ENCODE peak calls at places on chromosome 13, in eight cellular contexts. One of them, this sample, is unnamed. For H3K4me1, the result is how much of the 10 kb centered on the place peaks cover.

GRCh38 chr13:44259045-44260042 is 114.3 kb upstream of the SERP2 start:
- DNase-seq in CD8-positive, alpha-beta T cell: peak
- DNase-seq in stomach: peak
- DNase-seq in CD8-positive, alpha-beta memory T cell: peak
- DNase-seq in heart right ventricle: no peak
- DNase-seq in body of pancreas: no peak
- DNase-seq in cardiac muscle cell: peak
- DNase-seq in mammary epithelial cell: peak
- DNase-seq in this sample: peak

GRCh38 chr13:71964491-71965108 is 97.6 kb upstream of the DACH1 start:
- DNase-seq in stomach: no peak
- DNase-seq in body of pancreas: no peak
- DNase-seq in CD8-positive, alpha-beta memory T cell: no peak
- DNase-seq in heart right ventricle: no peak
- DNase-seq in cardiac muscle cell: no peak
- DNase-seq in CD8-positive, alpha-beta T cell: no peak
- DNase-seq in mammary epithelial cell: no peak
- DNase-seq in this sample: peak

GRCh38 chr13:83312194-83312593 is 570.1 kb downstream of the SLITRK1 start:
- DNase-seq in body of pancreas: no peak
- DNase-seq in cardiac muscle cell: peak
- DNase-seq in mammary epithelial cell: no peak
- DNase-seq in stomach: no peak
- DNase-seq in CD8-positive, alpha-beta memory T cell: no peak
- DNase-seq in CD8-positive, alpha-beta T cell: no peak
- DNase-seq in heart right ventricle: no peak
- DNase-seq in this sample: no peak

GRCh38 chr13:44667950-44668349 is 91.8 kb upstream of the TSC22D1 start:
- DNase-seq in cardiac muscle cell: peak
- DNase-seq in mammary epithelial cell: no peak
- DNase-seq in heart right ventricle: no peak
- DNase-seq in CD8-positive, alpha-beta T cell: no peak
- DNase-seq in CD8-positive, alpha-beta memory T cell: no peak
- DNase-seq in body of pancreas: no peak
- DNase-seq in stomach: no peak
- DNase-seq in this sample: no peak

GRCh38 chr13:43487459-43487858 is 299.3 kb downstream of the ENOX1 start:
- DNase-seq in cardiac muscle cell: no peak
- DNase-seq in CD8-positive, alpha-beta T cell: no peak
- DNase-seq in stomach: no peak
- DNase-seq in body of pancreas: no peak
- DNase-seq in heart right ventricle: no peak
- DNase-seq in CD8-positive, alpha-beta memory T cell: no peak
- DNase-seq in mammary epithelial cell: no peak
- DNase-seq in this sample: no peak

GRCh38 chr13:71578048-71578447 is 289.0 kb downstream of the DACH1 start:
- DNase-seq in stomach: no peak
- DNase-seq in heart right ventricle: no peak
- DNase-seq in cardiac muscle cell: no peak
- DNase-seq in CD8-positive, alpha-beta T cell: no peak
- DNase-seq in body of pancreas: no peak
- DNase-seq in CD8-positive, alpha-beta memory T cell: no peak
- DNase-seq in mammary epithelial cell: no peak
- DNase-seq in this sample: no peak

GRCh38 chr13:95326695-95327094 is 25.4 kb upstream of the ABCC4 start:
- DNase-seq in heart right ventricle: no peak
- DNase-seq in body of pancreas: no peak
- DNase-seq in mammary epithelial cell: no peak
- DNase-seq in CD8-positive, alpha-beta memory T cell: no peak
- DNase-seq in CD8-positive, alpha-beta T cell: no peak
- DNase-seq in stomach: no peak
- DNase-seq in cardiac muscle cell: no peak
- DNase-seq in this sample: no peak

GRCh38 chr13:71515639-71516038 is 351.4 kb downstream of the DACH1 start:
- DNase-seq in stomach: no peak
- DNase-seq in CD8-positive, alpha-beta memory T cell: no peak
- DNase-seq in heart right ventricle: no peak
- DNase-seq in CD8-positive, alpha-beta T cell: no peak
- DNase-seq in cardiac muscle cell: no peak
- DNase-seq in mammary epithelial cell: no peak
- DNase-seq in body of pancreas: no peak
- DNase-seq in this sample: peak

GRCh38 chr13:112441779-112442310 is 65.7 kb downstream of the SPACA7 start:
- DNase-seq in CD8-positive, alpha-beta T cell: no peak
- DNase-seq in mammary epithelial cell: no peak
- DNase-seq in body of pancreas: no peak
- DNase-seq in cardiac muscle cell: no peak
- DNase-seq in CD8-positive, alpha-beta memory T cell: no peak
- DNase-seq in heart right ventricle: no peak
- DNase-seq in stomach: no peak
- DNase-seq in this sample: no peak

GRCh38 chr13:50127017-50127725 is 111.9 kb downstream of the KCNRG start:
- DNase-seq in mammary epithelial cell: no peak
- DNase-seq in heart right ventricle: peak
- DNase-seq in CD8-positive, alpha-beta memory T cell: peak
- DNase-seq in stomach: peak
- DNase-seq in cardiac muscle cell: peak
- DNase-seq in CD8-positive, alpha-beta T cell: no peak
- DNase-seq in body of pancreas: peak
- DNase-seq in this sample: peak

GRCh38 chr13:76798037-76798436 is 88.2 kb downstream of the KCTD12 start:
- DNase-seq in heart right ventricle: no peak
- DNase-seq in stomach: no peak
- DNase-seq in cardiac muscle cell: no peak
- DNase-seq in body of pancreas: no peak
- DNase-seq in CD8-positive, alpha-beta T cell: no peak
- DNase-seq in mammary epithelial cell: no peak
- DNase-seq in CD8-positive, alpha-beta memory T cell: no peak
- DNase-seq in this sample: no peak

GRCh38 chr13:29802621-29803020 is 47.8 kb downstream of the UBL3 start:
- DNase-seq in CD8-positive, alpha-beta memory T cell: no peak
- DNase-seq in mammary epithelial cell: peak
- DNase-seq in body of pancreas: no peak
- DNase-seq in cardiac muscle cell: peak
- DNase-seq in CD8-positive, alpha-beta T cell: no peak
- DNase-seq in stomach: no peak
- DNase-seq in heart right ventricle: no peak
- DNase-seq in this sample: no peak

GRCh38 chr13:67023088-67023893 is 206.8 kb downstream of the PCDH9 start:
- DNase-seq in body of pancreas: peak
- DNase-seq in CD8-positive, alpha-beta T cell: no peak
- DNase-seq in mammary epithelial cell: peak
- DNase-seq in heart right ventricle: no peak
- DNase-seq in stomach: no peak
- DNase-seq in cardiac muscle cell: peak
- DNase-seq in CD8-positive, alpha-beta memory T cell: no peak
- DNase-seq in this sample: no peak

GRCh38 chr13:27496006-27496405 is 45.6 kb upstream of the MTIF3 start:
- DNase-seq in body of pancreas: no peak
- DNase-seq in cardiac muscle cell: no peak
- DNase-seq in CD8-positive, alpha-beta T cell: no peak
- DNase-seq in CD8-positive, alpha-beta memory T cell: no peak
- DNase-seq in heart right ventricle: no peak
- DNase-seq in mammary epithelial cell: no peak
- DNase-seq in stomach: no peak
- DNase-seq in this sample: no peak

GRCh38 chr13:23273498-23273897 is 92.7 kb downstream of the SGCG start:
- DNase-seq in CD8-positive, alpha-beta memory T cell: no peak
- DNase-seq in stomach: no peak
- DNase-seq in body of pancreas: no peak
- DNase-seq in heart right ventricle: no peak
- DNase-seq in CD8-positive, alpha-beta T cell: no peak
- DNase-seq in mammary epithelial cell: no peak
- DNase-seq in cardiac muscle cell: no peak
- DNase-seq in this sample: no peak

GRCh38 chr13:26679945-26680516 is 80.6 kb downstream of the GPR12 start:
- DNase-seq in CD8-positive, alpha-beta memory T cell: no peak
- DNase-seq in heart right ventricle: no peak
- DNase-seq in body of pancreas: no peak
- DNase-seq in stomach: no peak
- DNase-seq in cardiac muscle cell: no peak
- DNase-seq in CD8-positive, alpha-beta T cell: no peak
- DNase-seq in mammary epithelial cell: no peak
- DNase-seq in this sample: no peak

GRCh38 chr13:63737418-63737817 is 2321.8 kb upstream of the PCDH20 start:
- DNase-seq in CD8-positive, alpha-beta memory T cell: no peak
- DNase-seq in heart right ventricle: no peak
- DNase-seq in mammary epithelial cell: no peak
- DNase-seq in cardiac muscle cell: no peak
- DNase-seq in stomach: no peak
- DNase-seq in body of pancreas: no peak
- DNase-seq in CD8-positive, alpha-beta T cell: no peak
- DNase-seq in this sample: no peak

GRCh38 chr13:69287050-69287698 is 820.5 kb upstream of the ATXN8OS start:
- DNase-seq in CD8-positive, alpha-beta T cell: no peak
- DNase-seq in mammary epithelial cell: no peak
- DNase-seq in body of pancreas: no peak
- DNase-seq in stomach: no peak
- DNase-seq in cardiac muscle cell: no peak
- DNase-seq in CD8-positive, alpha-beta memory T cell: no peak
- DNase-seq in heart right ventricle: no peak
- DNase-seq in this sample: no peak

GRCh38 chr13:49374585-49375290 is 69.1 kb downstream of the CAB39L start:
- DNase-seq in CD8-positive, alpha-beta T cell: no peak
- DNase-seq in heart right ventricle: no peak
- DNase-seq in body of pancreas: no peak
- DNase-seq in mammary epithelial cell: peak
- DNase-seq in CD8-positive, alpha-beta memory T cell: no peak
- DNase-seq in stomach: no peak
- DNase-seq in cardiac muscle cell: peak
- DNase-seq in this sample: no peak

GRCh38 chr13:19267746-19268145 is 86.1 kb upstream of the TUBA3C start:
- DNase-seq in body of pancreas: no peak
- DNase-seq in heart right ventricle: no peak
- DNase-seq in mammary epithelial cell: no peak
- DNase-seq in CD8-positive, alpha-beta memory T cell: no peak
- DNase-seq in stomach: no peak
- DNase-seq in cardiac muscle cell: no peak
- DNase-seq in CD8-positive, alpha-beta T cell: no peak
- DNase-seq in this sample: no peak

GRCh38 chr13:51811920-51812328 is 8.0 kb upstream of the DHRS12 start:
- DNase-seq in stomach: no peak
- DNase-seq in body of pancreas: no peak
- DNase-seq in heart right ventricle: no peak
- DNase-seq in mammary epithelial cell: peak
- DNase-seq in CD8-positive, alpha-beta T cell: no peak
- DNase-seq in CD8-positive, alpha-beta memory T cell: no peak
- DNase-seq in cardiac muscle cell: no peak
- DNase-seq in this sample: no peak

GRCh38 chr13:28313579-28313978 is 175.2 kb downstream of the PAN3 start:
- DNase-seq in CD8-positive, alpha-beta T cell: no peak
- DNase-seq in CD8-positive, alpha-beta memory T cell: no peak
- DNase-seq in cardiac muscle cell: peak
- DNase-seq in mammary epithelial cell: no peak
- DNase-seq in stomach: no peak
- DNase-seq in body of pancreas: no peak
- DNase-seq in heart right ventricle: no peak
- DNase-seq in this sample: no peak

DNA sequence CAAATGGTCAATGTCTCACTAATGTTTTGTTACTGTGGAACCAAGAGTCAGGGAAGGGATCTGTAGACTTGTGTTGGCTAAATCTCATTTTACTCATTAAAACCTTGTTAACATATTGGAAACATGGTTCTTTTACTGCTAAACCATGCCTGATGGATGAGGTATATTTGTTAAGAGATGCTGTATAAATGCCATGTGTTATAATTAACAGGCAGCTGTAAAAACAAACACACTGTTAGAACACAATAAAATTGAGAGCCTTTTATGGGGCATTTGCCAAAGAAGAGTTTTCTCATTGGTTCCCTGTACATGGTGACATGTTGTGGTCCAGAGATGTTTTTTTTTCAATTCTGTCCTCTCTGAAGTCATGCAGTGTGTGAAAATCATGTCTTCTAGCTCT is 121.9 kb downstream of the ESD start:
- DNase-seq in cardiac muscle cell: no peak
- DNase-seq in body of pancreas: no peak
- DNase-seq in CD8-positive, alpha-beta memory T cell: no peak
- DNase-seq in heart right ventricle: no peak
- DNase-seq in mammary epithelial cell: no peak
- DNase-seq in stomach: no peak
- DNase-seq in CD8-positive, alpha-beta T cell: no peak
- DNase-seq in this sample: no peak
- H3K27ac ChIP-seq in cardiac muscle cell: peak
- H3K27ac ChIP-seq in body of pancreas: peak
- H3K27ac ChIP-seq in CD8-positive, alpha-beta memory T cell: no peak
- H3K27ac ChIP-seq in heart right ventricle: peak
- H3K27ac ChIP-seq in mammary epithelial cell: no peak
- H3K27ac ChIP-seq in stomach: peak
- H3K27ac ChIP-seq in CD8-positive, alpha-beta T cell: no peak
- H3K27ac ChIP-seq in this sample: no peak

GRCh38 chr13:103250071-103250470 is 183.9 kb upstream of the SLC10A2 start:
- DNase-seq in CD8-positive, alpha-beta T cell: no peak
- DNase-seq in CD8-positive, alpha-beta memory T cell: no peak
- DNase-seq in mammary epithelial cell: no peak
- DNase-seq in cardiac muscle cell: no peak
- DNase-seq in heart right ventricle: no peak
- DNase-seq in stomach: no peak
- DNase-seq in body of pancreas: no peak
- DNase-seq in this sample: no peak

GRCh38 chr13:103255587-103256301 is 189.5 kb upstream of the SLC10A2 start:
- DNase-seq in heart right ventricle: no peak
- DNase-seq in body of pancreas: no peak
- DNase-seq in stomach: no peak
- DNase-seq in cardiac muscle cell: no peak
- DNase-seq in CD8-positive, alpha-beta T cell: no peak
- DNase-seq in mammary epithelial cell: no peak
- DNase-seq in CD8-positive, alpha-beta memory T cell: no peak
- DNase-seq in this sample: no peak
- H3K4me1 ChIP-seq in heart right ventricle: under half
- H3K4me1 ChIP-seq in body of pancreas: under half
- H3K4me1 ChIP-seq in stomach: under half
- H3K4me1 ChIP-seq in cardiac muscle cell: under half
- H3K4me1 ChIP-seq in CD8-positive, alpha-beta T cell: under half
- H3K4me1 ChIP-seq in mammary epithelial cell: under half
- H3K4me1 ChIP-seq in CD8-positive, alpha-beta memory T cell: under half
- H3K4me1 ChIP-seq in this sample: under half

DNA sequence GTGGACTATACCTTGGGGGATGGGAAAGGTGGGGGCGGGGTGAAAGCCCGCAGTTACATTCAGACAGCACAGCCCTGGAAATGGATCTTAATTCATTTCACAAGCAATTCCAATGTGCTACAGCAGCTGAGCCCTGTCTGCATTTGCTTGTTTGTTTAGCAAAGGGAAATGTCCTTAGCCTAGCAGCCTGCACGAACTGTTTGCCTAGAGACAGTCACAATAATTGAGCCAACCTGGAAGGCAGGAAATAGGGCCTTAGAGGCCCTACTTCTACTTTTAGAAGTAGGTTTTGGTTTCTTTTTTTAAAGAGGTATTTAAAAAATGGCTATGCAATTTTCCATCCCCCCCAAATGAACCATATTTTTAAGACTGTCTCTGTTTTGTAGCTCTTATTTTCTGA is 177.2 kb upstream of the KL start:
- DNase-seq in body of pancreas: peak
- DNase-seq in CD8-positive, alpha-beta memory T cell: no peak
- DNase-seq in cardiac muscle cell: peak
- DNase-seq in CD8-positive, alpha-beta T cell: no peak
- DNase-seq in stomach: peak
- DNase-seq in heart right ventricle: peak
- DNase-seq in mammary epithelial cell: no peak
- DNase-seq in this sample: peak
- H3K27ac ChIP-seq in body of pancreas: no peak
- H3K27ac ChIP-seq in CD8-positive, alpha-beta memory T cell: no peak
- H3K27ac ChIP-seq in cardiac muscle cell: no peak
- H3K27ac ChIP-seq in CD8-positive, alpha-beta T cell: no peak
- H3K27ac ChIP-seq in stomach: peak
- H3K27ac ChIP-seq in heart right ventricle: peak
- H3K27ac ChIP-seq in mammary epithelial cell: no peak
- H3K27ac ChIP-seq in this sample: no peak

GRCh38 chr13:98975822-98976261 is 2.0 kb downstream of the DOCK9 start:
- DNase-seq in CD8-positive, alpha-beta memory T cell: no peak
- DNase-seq in heart right ventricle: no peak
- DNase-seq in cardiac muscle cell: peak
- DNase-seq in mammary epithelial cell: no peak
- DNase-seq in CD8-positive, alpha-beta T cell: no peak
- DNase-seq in stomach: no peak
- DNase-seq in body of pancreas: no peak
- DNase-seq in this sample: no peak
- H3K4me1 ChIP-seq in CD8-positive, alpha-beta memory T cell: half or more
- H3K4me1 ChIP-seq in heart right ventricle: half or more
- H3K4me1 ChIP-seq in cardiac muscle cell: half or more
- H3K4me1 ChIP-seq in mammary epithelial cell: under half
- H3K4me1 ChIP-seq in CD8-positive, alpha-beta T cell: under half
- H3K4me1 ChIP-seq in stomach: half or more
- H3K4me1 ChIP-seq in body of pancreas: under half
- H3K4me1 ChIP-seq in this sample: under half